ENCODE peak calls at places on chromosomes 2 and 18, in four cellular contexts. E is Peyer's patch, O is AG04450, S is left ventricle myocardium inferior. V is an unnamed sample.

GRCh38 chr2:209423562-209424541 is at the start of gene MAP2:
- DNase-seq in E (peak), O (peak), S (peak), V (peak)

GRCh38 chr18:75678662-75679061 is 251.2 kb upstream of the SMIM21 start:
- DNase-seq in E (no peak), O (no peak), S (no peak), V (no peak)

GRCh38 chr2:212022966-212023365 is 515.6 kb downstream of the ERBB4 start:
- DNase-seq in E (no peak), O (no peak), S (no peak), V (no peak)

GRCh38 chr18:79540914-79541301 is 138.7 kb upstream of the CTDP1 start:
- DNase-seq in E (no peak), O (no peak), S (no peak), V (no peak)

GRCh38 chr2:105410554-105410953 is 11.7 kb upstream of the FHL2 start:
- DNase-seq in E (no peak), O (no peak), S (no peak), V (peak)

GRCh38 chr2:177604291-177605065 is 211.9 kb downstream of the AGPS start:
- DNase-seq in E (no peak), O (peak), S (no peak), V (no peak)

GRCh38 chr18:68475911-68476310 is 239.0 kb downstream of the TMX3 start:
- DNase-seq in E (no peak), O (no peak), S (no peak), V (no peak)

GRCh38 chr2:216516730-216517350 is 18.2 kb downstream of the RPL37A start:
- DNase-seq in E (no peak), O (peak), S (no peak), V (no peak)

GRCh38 chr2:135851858-135852257 is 14.9 kb upstream of the LCT start:
- DNase-seq in E (no peak), O (no peak), S (no peak), V (no peak)

GRCh38 chr2:107525420-107525819 is 301.3 kb upstream of the RGPD4 start:
- DNase-seq in E (no peak), O (no peak), S (no peak), V (no peak)

GRCh38 chr2:149313512-149313972 is 16.8 kb upstream of the LYPD6 start:
- DNase-seq in E (no peak), O (no peak), S (no peak), V (no peak)

GRCh38 chr2:229980440-229981184 is 58.3 kb downstream of the FBXO36 start:
- DNase-seq in E (no peak), O (peak), S (peak), V (peak)

GRCh38 chr18:8816805-8817204 is 111.4 kb downstream of the MTCL1 start:
- DNase-seq in E (no peak), O (no peak), S (no peak), V (no peak)

GRCh38 chr2:235923859-235924674 is 244.1 kb downstream of the GBX2 start:
- DNase-seq in E (no peak), O (no peak), S (no peak), V (no peak)

GRCh38 chr2:175880-176800 is 87.7 kb downstream of the SH3YL1 start:
- DNase-seq in E (peak), O (no peak), S (no peak), V (no peak)

GRCh38 chr2:111057045-111057444 is 63.7 kb upstream of the BCL2L11 start:
- DNase-seq in E (no peak), O (no peak), S (no peak), V (no peak)

GRCh38 chr18:50870138-50870845 is 8.6 kb upstream of the ME2 start:
- DNase-seq in E (no peak), O (no peak), S (no peak), V (no peak)

GRCh38 chr2:106044021-106044420 is 150.1 kb downstream of the UXS1 start:
- DNase-seq in E (no peak), O (no peak), S (no peak), V (no peak)

GRCh38 chr2:111048856-111049551 is 71.7 kb upstream of the BCL2L11 start:
- DNase-seq in E (no peak), O (no peak), S (no peak), V (no peak)

GRCh38 chr2:181312515-181312927 is 144.7 kb upstream of the ITGA4 start:
- DNase-seq in E (peak), O (no peak), S (no peak), V (no peak)

GRCh38 chr2:158753561-158754302 is 41.4 kb upstream of the DAPL1 start:
- DNase-seq in E (no peak), O (peak), S (peak), V (no peak)

GRCh38 chr2:110104025-110104771 is 11.4 kb downstream of the MALL start:
- DNase-seq in E (no peak), O (no peak), S (no peak), V (no peak)

GRCh38 chr2:47038656-47039501 is 116.2 kb downstream of the STPG4 start:
- DNase-seq in E (no peak), O (no peak), S (no peak), V (no peak)

GRCh38 chr2:42903821-42904575 is 111.6 kb upstream of the HAAO start:
- DNase-seq in E (no peak), O (no peak), S (no peak), V (peak)
- H3K27ac ChIP-seq in E (peak), O (no peak), S (peak), V (peak)

GRCh38 chr2:28164280-28164801 is 228.3 kb upstream of the FOSL2 start:
- DNase-seq in E (no peak), O (peak), S (peak), V (no peak)
- H3K27ac ChIP-seq in E (no peak), O (no peak), S (peak), V (peak)

DNA sequence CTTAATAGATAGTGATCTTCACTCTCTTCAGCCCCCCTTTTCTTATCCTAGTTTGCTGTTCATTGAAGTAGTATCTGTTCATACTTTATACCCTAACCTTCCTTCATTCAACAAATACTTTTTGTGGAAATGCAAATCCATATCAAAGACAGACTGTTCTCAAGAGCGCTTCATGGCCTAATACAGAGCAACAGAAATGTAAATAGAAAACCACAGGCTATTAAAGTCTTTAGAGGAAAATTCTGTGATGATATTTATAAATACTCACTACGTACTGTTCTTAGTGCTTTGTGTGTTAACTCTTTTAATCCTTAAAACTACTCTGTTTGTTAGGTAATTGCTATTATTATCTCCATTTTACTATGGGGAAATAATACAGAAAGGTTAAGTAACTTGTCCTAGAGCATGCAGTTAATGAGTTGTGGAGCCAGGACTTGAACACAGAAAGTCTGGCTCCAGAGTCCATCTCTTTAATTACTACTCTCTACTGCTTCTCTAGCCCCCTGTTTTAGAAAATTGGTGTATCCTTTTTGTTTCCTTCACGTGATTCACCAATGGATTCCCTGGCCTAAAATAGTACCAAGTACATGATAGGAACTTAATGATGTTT is 2.9 kb downstream of the MDH1 start:
- DNase-seq in E (no peak), O (no peak), S (no peak), V (no peak)
- H3K27ac ChIP-seq in E (no peak), O (no peak), S (peak), V (peak)

GRCh38 chr18:34225218-34225553 is 473 bp upstream of the NOL4 start:
- DNase-seq in E (no peak), O (no peak), S (no peak), V (no peak)
- H3K27ac ChIP-seq in E (no peak), O (no peak), S (no peak), V (no peak)